ENCODE peak calls at places on chromosomes 6 and 20, in four cellular contexts. One of them, this sample, is unnamed.

GRCh38 chr6:124294572-124294971 is 490.9 kb downstream of the NKAIN2 start:
- DNase-seq in RWPE2: no peak
- DNase-seq in tibial artery: no peak
- DNase-seq in RWPE1: no peak
- DNase-seq in this sample: no peak

GRCh38 chr6:30570760-30571084 is 520 bp upstream of the ABCF1 start:
- DNase-seq in RWPE2: no peak
- DNase-seq in tibial artery: peak
- DNase-seq in RWPE1: no peak
- DNase-seq in this sample: no peak

GRCh38 chr6:119052985-119053384 is 25.5 kb downstream of the FAM184A start:
- DNase-seq in RWPE2: no peak
- DNase-seq in tibial artery: no peak
- DNase-seq in RWPE1: no peak
- DNase-seq in this sample: no peak

GRCh38 chr6:32202186-32202585 is 9.7 kb upstream of the GPSM3 start:
- DNase-seq in RWPE2: no peak
- DNase-seq in tibial artery: no peak
- DNase-seq in RWPE1: no peak
- DNase-seq in this sample: no peak

GRCh38 chr6:30211306-30211705 is 1.9 kb downstream of the TRIM26 start:
- DNase-seq in RWPE2: no peak
- DNase-seq in tibial artery: no peak
- DNase-seq in RWPE1: no peak
- DNase-seq in this sample: no peak

GRCh38 chr20:50232651-50233324 is 42.2 kb downstream of the CEBPB start:
- DNase-seq in RWPE2: no peak
- DNase-seq in tibial artery: no peak
- DNase-seq in RWPE1: no peak
- DNase-seq in this sample: no peak

GRCh38 chr6:56664007-56664406 is 21.3 kb upstream of the DST start:
- DNase-seq in RWPE2: no peak
- DNase-seq in tibial artery: no peak
- DNase-seq in RWPE1: no peak
- DNase-seq in this sample: no peak

GRCh38 chr20:22801528-22801927 is 217.2 kb upstream of the FOXA2 start:
- DNase-seq in RWPE2: no peak
- DNase-seq in tibial artery: no peak
- DNase-seq in RWPE1: no peak
- DNase-seq in this sample: no peak

GRCh38 chr20:14963262-14963663 is 625.9 kb upstream of the FLRT3 start:
- DNase-seq in RWPE2: peak
- DNase-seq in tibial artery: no peak
- DNase-seq in RWPE1: peak
- DNase-seq in this sample: no peak

GRCh38 chr6:146855889-146856288 is 257.1 kb downstream of the ADGB start:
- DNase-seq in RWPE2: no peak
- DNase-seq in tibial artery: no peak
- DNase-seq in RWPE1: no peak
- DNase-seq in this sample: no peak

GRCh38 chr6:111427341-111428116 is 55.5 kb downstream of the REV3L start:
- DNase-seq in RWPE2: no peak
- DNase-seq in tibial artery: no peak
- DNase-seq in RWPE1: peak
- DNase-seq in this sample: no peak

GRCh38 chr6:170163405-170164170 is 127.3 kb downstream of the DLL1 start:
- DNase-seq in RWPE2: no peak
- DNase-seq in tibial artery: peak
- DNase-seq in RWPE1: no peak
- DNase-seq in this sample: no peak

GRCh38 chr20:46483879-46484278 is 29.5 kb downstream of the ZNF334 start:
- DNase-seq in RWPE2: no peak
- DNase-seq in tibial artery: no peak
- DNase-seq in RWPE1: no peak
- DNase-seq in this sample: no peak

GRCh38 chr6:50113114-50113857 is 63.6 kb upstream of the DEFB112 start:
- DNase-seq in RWPE2: no peak
- DNase-seq in tibial artery: no peak
- DNase-seq in RWPE1: no peak
- DNase-seq in this sample: no peak

GRCh38 chr20:62156254-62156556 is 12.6 kb downstream of the SS18L1 start:
- DNase-seq in RWPE2: no peak
- DNase-seq in tibial artery: no peak
- DNase-seq in RWPE1: no peak
- DNase-seq in this sample: no peak

GRCh38 chr20:4625687-4626086 is 96.0 kb upstream of the PRND start:
- DNase-seq in RWPE2: no peak
- DNase-seq in tibial artery: no peak
- DNase-seq in RWPE1: no peak
- DNase-seq in this sample: no peak

GRCh38 chr20:38167466-38167850 is 2.4 kb upstream of the TGM2 start:
- DNase-seq in RWPE2: no peak
- DNase-seq in tibial artery: no peak
- DNase-seq in RWPE1: no peak
- DNase-seq in this sample: no peak

DNA sequence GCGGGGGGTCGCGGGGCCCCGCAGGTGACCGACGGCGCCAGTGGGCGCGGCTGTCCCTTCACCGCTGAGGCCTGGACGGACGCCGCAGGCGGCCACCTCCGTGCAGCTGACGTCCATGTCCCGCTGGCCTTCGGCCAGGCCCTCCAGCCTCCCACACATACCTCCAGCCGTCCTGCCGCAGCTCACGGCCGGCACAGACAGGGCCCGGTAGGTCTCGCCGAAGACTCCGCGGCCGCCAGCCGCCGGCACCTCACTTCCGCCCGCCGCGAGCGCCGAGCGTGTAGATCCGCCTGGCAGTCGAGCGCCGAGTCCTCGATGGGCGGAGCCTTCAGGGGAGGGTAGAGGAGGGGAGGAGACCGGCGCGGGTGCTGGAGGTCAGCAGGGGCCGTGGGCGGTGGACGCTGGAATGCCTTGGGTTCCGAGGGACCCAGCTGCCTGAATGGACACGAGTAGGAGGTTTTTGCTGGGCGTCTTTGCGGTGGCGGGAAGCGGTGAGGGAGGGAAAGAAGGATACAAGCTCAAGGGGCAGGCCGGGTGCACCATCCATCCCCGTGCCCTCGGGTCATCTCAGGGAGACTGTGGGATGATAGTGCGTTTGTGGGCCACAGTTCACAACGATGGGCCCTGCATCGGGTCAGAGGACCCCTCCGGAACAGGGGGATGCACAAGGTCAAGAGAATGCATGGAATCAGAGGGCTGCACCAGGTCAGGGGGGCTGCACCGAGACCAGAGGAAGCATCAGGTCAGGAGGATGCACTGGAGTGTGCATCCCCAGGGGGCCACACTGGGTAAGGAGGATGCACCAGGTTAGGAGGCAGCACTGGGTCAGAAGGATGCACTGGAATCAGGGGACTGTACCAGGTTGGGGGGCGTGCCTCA is at the start of gene EXOC2:
- DNase-seq in RWPE2: peak
- DNase-seq in tibial artery: peak
- DNase-seq in RWPE1: peak
- DNase-seq in this sample: peak
- TF ChIP-seq CTCF in RWPE2: no peak
- TF ChIP-seq CTCF in tibial artery: no peak
- TF ChIP-seq CTCF in RWPE1: no peak
- TF ChIP-seq CTCF in this sample: no peak

DNA sequence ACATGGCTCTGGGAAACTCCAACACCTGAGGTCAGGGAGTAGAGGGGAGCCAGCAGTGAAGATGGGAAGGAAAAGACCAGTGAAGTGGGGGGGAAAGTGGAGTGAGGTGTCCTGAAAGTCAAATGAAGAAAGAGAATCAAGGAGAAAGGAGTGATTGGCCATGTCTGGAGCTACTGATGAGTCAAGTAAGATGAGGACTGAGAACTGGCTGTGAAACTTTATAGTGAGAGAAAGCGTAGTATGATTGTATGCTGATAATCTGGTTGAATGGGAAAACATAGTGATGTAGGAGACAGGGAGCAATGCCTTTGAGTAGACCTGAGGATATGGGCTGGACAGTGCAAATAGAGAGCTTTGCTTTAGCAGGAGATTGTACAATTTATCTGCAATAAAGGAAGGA is 183.6 kb upstream of the GMDS start:
- DNase-seq in RWPE2: no peak
- DNase-seq in tibial artery: no peak
- DNase-seq in RWPE1: no peak
- DNase-seq in this sample: no peak
- H3K27ac ChIP-seq in RWPE2: no peak
- H3K27ac ChIP-seq in tibial artery: no peak
- H3K27ac ChIP-seq in RWPE1: no peak
- H3K27ac ChIP-seq in this sample: no peak

GRCh38 chr6:21596379-21597242 is 3.1 kb downstream of the SOX4 start:
- DNase-seq in RWPE2: peak
- DNase-seq in tibial artery: peak
- DNase-seq in RWPE1: peak
- DNase-seq in this sample: peak
- TF ChIP-seq CTCF in RWPE2: peak
- TF ChIP-seq CTCF in tibial artery: peak
- TF ChIP-seq CTCF in RWPE1: peak
- TF ChIP-seq CTCF in this sample: peak

GRCh38 chr6:3451498-3451897 is 5.4 kb downstream of the SLC22A23 start:
- DNase-seq in RWPE2: no peak
- DNase-seq in tibial artery: no peak
- DNase-seq in RWPE1: no peak
- DNase-seq in this sample: no peak
- H3K27ac ChIP-seq in RWPE2: no peak
- H3K27ac ChIP-seq in tibial artery: no peak
- H3K27ac ChIP-seq in RWPE1: peak
- H3K27ac ChIP-seq in this sample: no peak